ENCODE peak calls at places on chromosomes 1 and 21, in four cellular contexts. U is H9, J is IMR-90, P is mesendoderm. H is an unnamed sample.

GRCh38 chr1:14363191-14363590 is 235.3 kb upstream of the KAZN start:
- DNase-seq in U (no peak), J (no peak), P (no peak), H (no peak)

GRCh38 chr21:45142469-45142868 is 68.1 kb downstream of the ADARB1 start:
- DNase-seq in U (no peak), J (peak; percentile 84), P (no peak), H (peak; percentile 26)

GRCh38 chr1:92923664-92924063 is 37.6 kb downstream of the DIPK1A start:
- DNase-seq in U (no peak), J (no peak), P (no peak), H (no peak)

GRCh38 chr1:186792870-186793581 is 35.7 kb upstream of the PLA2G4A start:
- DNase-seq in U (no peak), J (peak; percentile 41), P (no peak), H (no peak)

GRCh38 chr1:150789396-150789795 is 18.7 kb downstream of the CTSK start:
- DNase-seq in U (no peak), J (no peak), P (peak; percentile 24), H (no peak)

GRCh38 chr1:153490272-153491051 is 30.0 kb upstream of the S100A7 start:
- DNase-seq in U (no peak), J (peak; percentile 97), P (no peak), H (no peak)

GRCh38 chr21:37758997-37759396 is 157.3 kb downstream of the KCNJ6 start:
- DNase-seq in U (peak; percentile 79), J (peak; percentile 62), P (peak; percentile 74), H (peak; percentile 84)

GRCh38 chr1:224447251-224447650 is 12.7 kb upstream of the WDR26 start:
- DNase-seq in U (no peak), J (peak; percentile 69), P (no peak), H (no peak)

GRCh38 chr1:9009438-9010366 is 16.5 kb downstream of the SLC2A7 start:
- DNase-seq in U (peak; percentile 92), J (peak; percentile 28), P (peak; percentile 88), H (peak; percentile 93)

GRCh38 chr1:240149488-240150094 is 57.9 kb downstream of the FMN2 start:
- DNase-seq in U (no peak), J (peak; percentile 52), P (peak; percentile 39), H (no peak)

GRCh38 chr1:234535763-234536515 is 57.0 kb upstream of the TARBP1 start:
- DNase-seq in U (no peak), J (peak; percentile 70), P (no peak), H (no peak)

GRCh38 chr1:235018161-235018560 is 110.5 kb downstream of the TOMM20 start:
- DNase-seq in U (no peak), J (peak; percentile 98), P (peak; percentile 90), H (peak; percentile 19)

GRCh38 chr1:162706003-162706402 is 73.7 kb downstream of the DDR2 start:
- DNase-seq in U (no peak), J (no peak), P (no peak), H (no peak)

GRCh38 chr1:162701286-162701685 is 69.0 kb downstream of the DDR2 start:
- DNase-seq in U (no peak), J (no peak), P (no peak), H (no peak)

GRCh38 chr1:162704673-162705424 is 72.6 kb downstream of the DDR2 start:
- DNase-seq in U (no peak), J (no peak), P (peak; percentile 51), H (no peak)

GRCh38 chr1:162702628-162703027 is 70.4 kb downstream of the DDR2 start:
- DNase-seq in U (no peak), J (no peak), P (no peak), H (no peak)

GRCh38 chr1:162703708-162704107 is 71.4 kb downstream of the DDR2 start:
- DNase-seq in U (no peak), J (no peak), P (no peak), H (no peak)
- H4K5ac ChIP-seq in U (no peak overlapping the region), J (no peak overlapping the region), P (no peak overlapping the region), H (no peak overlapping the region)

GRCh38 chr1:47367651-47368050 is 34.1 kb downstream of the CMPK1 start:
- DNase-seq in U (no peak), J (peak; percentile 52), P (no peak), H (no peak)
- H4K5ac ChIP-seq in U (no peak overlapping the region), J (no peak overlapping the region), P (no peak overlapping the region), H (no peak overlapping the region)

DNA sequence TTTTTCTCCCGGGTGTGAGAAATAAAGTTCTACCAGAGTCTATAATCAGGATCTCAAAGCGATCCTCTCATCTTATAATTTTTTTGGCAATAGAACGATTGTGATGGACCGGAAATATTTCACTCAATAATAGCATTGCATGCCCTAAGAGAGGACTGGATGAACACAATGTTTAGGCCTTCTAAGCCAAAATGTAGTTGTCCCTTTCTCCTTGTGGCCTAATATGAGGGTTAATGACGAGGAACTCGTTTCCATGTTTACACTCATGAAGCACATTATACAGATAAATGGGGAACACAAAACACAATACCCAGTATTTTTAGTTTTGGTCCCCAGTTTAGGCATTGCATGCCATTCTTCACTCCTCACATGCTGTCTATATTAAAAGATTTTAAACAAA is 5.9 kb downstream of the TBX15 start:
- DNase-seq in U (no peak), J (no peak), P (no peak), H (no peak)
- H4K5ac ChIP-seq in U (no peak overlapping the region), J (no peak overlapping the region), P (no peak overlapping the region), H (no peak overlapping the region)

GRCh38 chr1:154611150-154611865 is 3.3 kb upstream of the ADAR start:
- DNase-seq in U (no peak), J (no peak), P (peak; percentile 13), H (no peak)
- H4K5ac ChIP-seq in U (no peak overlapping the region), J (no peak overlapping the region), P (no peak overlapping the region), H (peak overlapping the region; percentile 7)